ENCODE peak calls at places on chromosomes 6 and 20, in six cellular contexts. S, H, F, C, I and O are unnamed samples.

GRCh38 chr6:37493047-37493995 is 6.4 kb downstream of the CCDC167 start:
- DNase-seq in H (no peak), I (no peak), S (no peak), F (no peak), C (peak; percentile 42), O (no peak)

GRCh38 chr20:61829526-61829925 is 236.2 kb downstream of the TAF4 start:
- DNase-seq in C (no peak), H (no peak), I (no peak), S (peak; percentile 29), F (no peak), O (no peak)

GRCh38 chr20:7094438-7094997 is 327.0 kb downstream of the BMP2 start:
- DNase-seq in C (no peak), F (no peak), H (no peak), S (no peak), I (peak; percentile 36), O (peak; percentile 62)

GRCh38 chr20:58753929-58754551 is 61.4 kb downstream of the NPEPL1 start:
- DNase-seq in F (no peak), I (no peak), C (peak; percentile 20), S (peak; percentile 39), H (no peak), O (no peak)

GRCh38 chr20:33859157-33859695 is 48.1 kb downstream of the CHMP4B start:
- DNase-seq in H (no peak), C (no peak), S (no peak), F (peak; percentile 27), I (no peak), O (no peak)

GRCh38 chr6:159100011-159100788 is 55.4 kb upstream of the TAGAP start:
- DNase-seq in S (no peak), I (no peak), H (no peak), F (no peak), C (no peak), O (peak; percentile 16)

GRCh38 chr20:2379511-2380229 is 1.0 kb upstream of the TGM6 start:
- DNase-seq in F (no peak), H (no peak), C (no peak), I (no peak), S (no peak), O (no peak)

GRCh38 chr6:13241364-13241763 is 87.0 kb downstream of the TBC1D7 start:
- DNase-seq in S (no peak), F (no peak), C (no peak), I (no peak), H (no peak), O (no peak)

GRCh38 chr6:156175971-156176421 is 601.2 kb upstream of the ARID1B start:
- DNase-seq in H (no peak), I (no peak), S (no peak), C (peak; percentile 27), F (peak; percentile 36), O (peak; percentile 59)

GRCh38 chr6:108798672-108799355 is 49.4 kb upstream of the ARMC2 start:
- DNase-seq in C (peak; percentile 54), F (peak; percentile 32), I (no peak), H (no peak), S (peak; percentile 89), O (peak; percentile 20)

GRCh38 chr20:17682103-17682888 is at the start of gene RRBP1:
- DNase-seq in F (peak; percentile 98), C (peak; percentile 99), I (peak; percentile 93), S (peak; percentile 99), H (peak; percentile 96), O (peak; percentile 99)

GRCh38 chr6:166626177-166627038 is 643 bp downstream of the RPS6KA2 start:
- DNase-seq in H (no peak), I (no peak), S (peak; percentile 91), F (no peak), C (peak; percentile 48), O (peak; percentile 76)

GRCh38 chr6:11197175-11197535 is 35.3 kb downstream of the NEDD9 start:
- DNase-seq in I (no peak), H (no peak), C (no peak), S (no peak), F (no peak), O (no peak)

GRCh38 chr6:152863618-152864326 is 113.2 kb downstream of the VIP start:
- DNase-seq in S (no peak), C (peak; percentile 63), I (peak; percentile 56), H (no peak), F (peak; percentile 52), O (peak; percentile 70)

GRCh38 chr6:43912598-43913387 is 142.8 kb downstream of the VEGFA start:
- DNase-seq in H (no peak), C (no peak), F (no peak), S (no peak), I (no peak), O (no peak)

GRCh38 chr6:12715437-12715836 is 1.1 kb upstream of the PHACTR1 start:
- DNase-seq in C (no peak), H (no peak), I (no peak), S (no peak), F (no peak), O (no peak)

GRCh38 chr20:5290596-5290995 is 26.2 kb downstream of the PROKR2 start:
- DNase-seq in F (no peak), C (no peak), H (no peak), S (no peak), I (no peak), O (no peak)

GRCh38 chr6:111993342-111993741 is 60.6 kb upstream of the CCN6 start:
- DNase-seq in I (no peak), C (no peak), H (no peak), S (no peak), F (no peak), O (no peak)

GRCh38 chr6:40755749-40756452 is 168.7 kb upstream of the LRFN2 start:
- DNase-seq in I (no peak), C (no peak), S (no peak), H (no peak), F (peak; percentile 60), O (no peak)
- H3K4me3 ChIP-seq in I (no peak overlapping the region), C (no peak overlapping the region), S (no peak overlapping the region), H (no peak overlapping the region), F (no peak overlapping the region), O (no peak overlapping the region)

DNA sequence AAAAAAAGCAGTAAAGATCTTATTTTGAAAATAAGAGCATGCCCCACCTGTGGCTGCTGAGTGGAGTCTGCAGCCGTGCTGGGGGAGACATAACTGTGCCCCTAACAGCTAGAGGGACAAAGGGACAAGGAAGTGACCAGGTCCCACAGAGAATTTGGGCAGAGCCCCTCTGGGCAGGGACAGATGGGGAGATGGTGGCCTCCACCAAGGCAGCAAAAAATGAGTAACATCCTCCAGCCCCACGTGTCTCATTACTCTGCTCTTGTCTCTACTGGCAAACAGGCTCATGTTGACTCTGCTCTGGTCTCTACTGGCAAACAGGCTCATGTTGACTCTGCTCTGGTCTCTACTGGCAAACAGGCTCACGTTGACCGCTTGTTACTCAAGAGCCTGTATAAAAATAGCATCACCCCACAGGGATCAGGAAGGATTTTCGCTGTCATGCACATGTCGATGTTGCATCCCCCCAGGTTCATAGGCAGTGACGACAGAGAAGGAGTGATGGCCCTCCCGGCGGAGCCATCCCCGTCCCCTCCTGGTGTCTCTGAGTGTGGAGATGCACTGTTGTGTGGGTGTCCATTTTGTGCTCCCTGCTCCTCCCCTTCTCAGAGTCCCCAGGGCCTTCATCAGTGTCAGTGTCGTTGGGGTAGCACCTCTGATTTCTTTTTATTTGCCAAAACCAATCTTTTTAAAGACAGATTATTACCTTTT is 17.3 kb upstream of the PCMTD2 start:
- DNase-seq in I (no peak), C (no peak), S (peak; percentile 38), F (no peak), H (no peak), O (no peak)
- TF ChIP-seq POLR2A in I (no peak), C (no peak), S (no peak), F (no peak), H (no peak), O (no peak)

DNA sequence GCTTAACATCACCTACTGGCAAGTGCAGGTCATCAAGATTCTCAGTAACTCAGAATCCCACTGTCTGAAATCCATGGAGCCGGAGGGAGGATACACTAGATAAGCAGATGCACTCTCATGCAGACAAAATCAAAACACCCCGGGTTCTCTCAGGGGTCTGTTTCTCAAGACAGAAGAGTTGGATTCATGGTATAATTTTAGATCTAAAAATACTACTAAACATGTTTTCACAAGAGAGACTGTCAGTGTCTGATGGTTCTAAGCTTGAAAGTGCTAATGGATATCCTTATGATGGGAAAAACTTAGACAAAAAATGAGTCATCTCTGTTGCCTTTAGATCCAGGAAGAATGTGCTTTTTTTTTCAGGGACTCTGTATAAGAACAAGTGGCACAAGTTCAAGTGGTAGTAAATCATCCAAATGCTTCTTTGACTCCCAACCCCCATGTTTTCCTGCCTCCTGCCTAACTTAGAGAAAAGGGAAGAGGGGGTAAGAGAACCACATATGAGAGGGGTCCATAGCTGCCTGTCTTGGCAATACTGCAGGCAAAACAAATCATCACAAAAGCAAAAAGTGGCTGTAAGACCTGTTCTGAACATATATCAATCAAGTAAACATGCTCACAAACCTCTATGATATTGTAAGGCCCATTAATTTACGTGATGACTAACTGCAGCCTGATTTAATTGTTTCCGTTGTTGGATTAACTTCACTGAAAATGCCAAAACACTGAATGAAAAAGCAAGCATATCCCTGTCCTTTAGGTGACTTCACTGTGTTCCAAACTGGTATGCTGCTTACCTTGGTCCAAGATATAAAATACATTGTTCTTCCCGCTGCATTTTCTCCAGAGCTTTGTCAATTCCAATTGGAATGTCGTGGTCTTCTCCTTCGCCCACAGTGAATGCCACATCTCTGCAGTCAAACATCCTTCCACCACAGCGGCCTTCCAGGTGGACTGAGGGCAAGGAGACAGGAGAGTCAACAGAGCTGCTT is 84.0 kb upstream of the TULP1 start:
- DNase-seq in H (no peak), S (no peak), C (no peak), I (no peak), F (peak; percentile 78), O (no peak)
- H3K4me1 ChIP-seq in H (peaks cover 100% of the 10 kb centered on the region), S (peaks cover 100% of the 10 kb centered on the region), C (peaks cover 100% of the 10 kb centered on the region), I (no peaks in the 10 kb centered on the region), F (peaks cover 21% of the 10 kb centered on the region), O (peaks cover 80% of the 10 kb centered on the region)

GRCh38 chr6:30749554-30750378 is 5.4 kb upstream of the IER3 start:
- DNase-seq in S (no peak), I (no peak), H (no peak), C (peak; percentile 84), F (no peak), O (peak; percentile 68)

GRCh38 chr6:30754631-30755030 is 10.3 kb upstream of the IER3 start:
- DNase-seq in C (no peak), H (no peak), I (no peak), S (no peak), F (no peak), O (no peak)

GRCh38 chr6:30748851-30749540 is 4.6 kb upstream of the IER3 start:
- DNase-seq in S (no peak), F (no peak), H (no peak), C (no peak), I (no peak), O (no peak)

GRCh38 chr6:30750379-30750668 is 6.0 kb upstream of the IER3 start:
- DNase-seq in F (no peak), I (no peak), C (no peak), H (no peak), S (no peak), O (no peak)

DNA sequence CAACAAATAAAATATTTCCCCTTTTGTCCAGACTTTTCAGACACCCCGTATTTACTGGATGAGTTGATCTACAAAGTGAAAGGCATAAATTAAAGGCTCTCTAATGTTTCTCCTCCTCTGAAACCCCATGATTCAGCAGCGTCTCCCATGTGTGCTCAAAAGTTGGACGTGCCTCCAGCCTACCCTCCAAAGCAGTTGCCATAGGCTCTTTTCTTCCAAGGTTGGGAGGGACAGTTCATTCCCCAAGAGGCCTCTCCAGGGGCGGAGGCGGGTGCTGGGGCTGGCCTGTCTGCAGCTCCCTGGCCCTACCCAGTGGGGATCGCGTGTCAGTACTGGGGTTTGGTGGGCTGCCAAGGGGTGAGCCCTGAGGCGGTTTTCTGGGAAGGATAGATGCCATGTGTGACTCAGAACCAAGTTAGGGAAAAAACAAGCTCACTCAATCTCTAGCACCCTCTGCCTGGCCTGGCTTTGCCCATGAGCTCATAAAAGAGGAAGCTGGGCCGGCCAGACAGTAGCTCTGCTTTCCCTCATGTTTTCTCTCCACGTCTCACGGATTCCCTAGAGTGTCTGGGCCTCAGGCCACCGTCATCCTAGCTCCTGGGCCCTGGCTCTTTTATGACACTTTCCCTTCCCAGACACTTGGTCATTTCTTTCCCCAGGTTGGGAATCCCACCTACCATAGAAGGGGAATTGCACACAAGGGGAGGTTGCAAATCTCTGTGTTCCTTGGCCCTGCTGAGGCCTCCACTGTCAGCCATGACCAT is 8.0 kb upstream of the IER3 start:
- DNase-seq in C (peak; percentile 83), F (peak; percentile 96), H (peak; percentile 50), I (no peak), S (peak; percentile 82), O (peak; percentile 83)
- H3K4me3 ChIP-seq in C (no peak overlapping the region), F (no peak overlapping the region), H (no peak overlapping the region), I (no peak overlapping the region), S (no peak overlapping the region), O (no peak overlapping the region)